ENCODE peak calls at places on chromosomes 2 and 18, in four cellular contexts. D, X, V and A are unnamed samples.

GRCh38 chr2:180519276-180519675 is 461.1 kb upstream of the UBE2E3 start:
- DNase-seq in X (no peak), D (no peak), V (no peak), A (peak; percentile 58)

GRCh38 chr18:6509417-6510198 is 94.9 kb upstream of the L3MBTL4 start:
- DNase-seq in D (no peak), V (peak; percentile 5), X (no peak), A (no peak)

GRCh38 chr2:61044596-61044995 is 21.1 kb upstream of the SANBR start:
- DNase-seq in X (no peak), D (no peak), V (peak; percentile 67), A (peak; percentile 38)

GRCh38 chr2:202327887-202328286 is 48.2 kb upstream of the BMPR2 start:
- DNase-seq in D (no peak), X (no peak), V (no peak), A (peak; percentile 26)

GRCh38 chr18:77151791-77152517 is 19.4 kb upstream of the MBP start:
- DNase-seq in D (no peak), V (no peak), X (no peak), A (no peak)

GRCh38 chr18:40357536-40357935 is 1597.5 kb upstream of the PIK3C3 start:
- DNase-seq in V (no peak), D (no peak), X (no peak), A (peak; percentile 19)

GRCh38 chr2:109164739-109165221 is 35.8 kb downstream of the SH3RF3 start:
- DNase-seq in X (no peak), V (no peak), D (no peak), A (peak; percentile 70)

GRCh38 chr2:234444888-234445287 is 52.0 kb downstream of the ARL4C start:
- DNase-seq in D (peak; percentile 91), V (peak; percentile 81), X (peak; percentile 41), A (peak; percentile 81)

GRCh38 chr18:22363867-22364463 is 53.8 kb downstream of the CTAGE1 start:
- DNase-seq in X (no peak), V (no peak), D (no peak), A (peak; percentile 62)

GRCh38 chr2:101741775-101742520 is 44.4 kb downstream of the MAP4K4 start:
- DNase-seq in D (no peak), V (no peak), X (no peak), A (no peak)

GRCh38 chr2:235666240-235666781 is 172.5 kb downstream of the AGAP1 start:
- DNase-seq in V (peak; percentile 10), X (peak; percentile 70), D (no peak), A (peak; percentile 89)

GRCh38 chr2:230891108-230891507 is 26.4 kb downstream of the ITM2C start:
- DNase-seq in V (no peak), X (no peak), D (peak; percentile 27), A (peak; percentile 26)

GRCh38 chr18:8367217-8367988 is 241.8 kb upstream of the RAB12 start:
- DNase-seq in D (peak; percentile 81), V (peak; percentile 7), X (peak; percentile 53), A (peak; percentile 12)
- H3K4me3 ChIP-seq in D (peak overlapping the region; percentile 62), V (no peak overlapping the region), X (peak overlapping the region; percentile 10), A (peak overlapping the region; percentile 8)

GRCh38 chr2:233185320-233185719 is 66.2 kb upstream of the ATG16L1 start:
- DNase-seq in D (no peak), X (no peak), V (no peak), A (no peak)

GRCh38 chr2:233183869-233184418 is 67.5 kb upstream of the ATG16L1 start:
- DNase-seq in V (no peak), X (no peak), D (no peak), A (no peak)

GRCh38 chr2:233184669-233185068 is 66.8 kb upstream of the ATG16L1 start:
- DNase-seq in V (no peak), D (no peak), X (no peak), A (no peak)

GRCh38 chr2:233186851-233187250 is 64.6 kb upstream of the ATG16L1 start:
- DNase-seq in V (no peak), X (no peak), D (no peak), A (no peak)

GRCh38 chr2:233185963-233186362 is 65.5 kb upstream of the ATG16L1 start:
- DNase-seq in V (peak; percentile 33), D (no peak), X (no peak), A (no peak)
- TF ChIP-seq CTCF in V (no peak), D (no peak), X (no peak), A (no peak)

GRCh38 chr18:66160007-66160406 is 409.2 kb downstream of the CDH7 start:
- DNase-seq in X (no peak), V (no peak), D (no peak), A (no peak)
- H3K4me3 ChIP-seq in X (no peak overlapping the region), V (no peak overlapping the region), D (no peak overlapping the region), A (no peak overlapping the region)

DNA sequence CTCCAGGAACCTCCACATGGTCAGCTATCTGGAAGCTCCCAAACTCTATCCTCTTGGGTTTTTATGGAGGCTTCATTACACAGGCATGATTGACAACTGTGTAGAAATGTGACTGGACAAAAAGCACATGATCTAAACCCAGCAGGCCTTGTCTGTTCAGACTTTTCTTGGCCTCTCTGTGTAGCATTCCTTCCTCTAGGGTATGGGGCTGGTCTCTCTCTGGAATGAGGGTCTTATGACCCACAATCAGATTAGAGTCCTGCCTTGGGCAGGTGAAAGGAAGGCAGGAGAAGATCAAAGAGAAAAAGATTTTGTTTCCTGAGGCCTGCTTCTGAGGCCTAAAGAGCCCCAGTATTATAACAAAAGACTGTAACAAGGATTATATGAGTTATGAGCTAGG is 162.7 kb downstream of the SP3 start:
- DNase-seq in V (no peak), X (no peak), D (no peak), A (no peak)
- TF ChIP-seq CTCF in V (no peak), X (no peak), D (no peak), A (no peak)

GRCh38 chr2:190891370-190891769 is 10.7 kb downstream of the GLS start:
- DNase-seq in D (no peak), X (no peak), V (peak; percentile 45), A (no peak)
- H3K4me3 ChIP-seq in D (no peak overlapping the region), X (no peak overlapping the region), V (peak overlapping the region; percentile 10), A (no peak overlapping the region)

GRCh38 chr2:206502729-206503128 is 59.4 kb downstream of the ADAM23 start:
- DNase-seq in D (no peak), X (no peak), V (no peak), A (no peak)
- TF ChIP-seq CTCF in D (no peak), X (no peak), V (no peak), A (no peak)

DNA sequence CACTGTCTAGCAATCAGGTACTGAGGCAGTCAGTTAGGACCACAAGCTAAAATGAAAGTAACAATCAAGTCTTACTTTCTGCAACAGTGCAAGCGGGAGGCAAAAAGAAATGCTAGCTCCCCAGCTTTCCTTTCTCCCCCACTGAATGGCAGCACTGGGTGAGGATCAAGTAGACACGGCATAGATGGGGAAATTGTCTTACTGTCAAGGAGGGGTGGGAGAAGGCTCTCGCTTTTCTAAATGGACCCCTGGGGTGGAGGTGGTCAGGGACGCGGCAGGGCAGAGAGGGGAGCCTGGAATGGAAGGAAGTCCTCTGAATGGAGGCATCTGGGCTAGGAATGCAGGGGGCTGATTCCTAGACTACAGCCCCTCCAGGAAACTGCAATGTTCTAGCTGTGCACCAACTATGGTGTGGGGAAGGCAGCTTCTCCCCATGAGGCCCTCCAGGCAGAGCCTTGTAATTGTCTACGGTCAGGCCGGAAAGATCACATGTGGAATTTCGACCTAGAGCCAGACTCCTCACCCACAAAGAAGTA is 24.3 kb downstream of the METTL8 start:
- DNase-seq in D (no peak), X (no peak), V (no peak), A (no peak)
- H3K4me3 ChIP-seq in D (peak overlapping the region; percentile 61), X (no peak overlapping the region), V (no peak overlapping the region), A (no peak overlapping the region)

GRCh38 chr2:133884739-133885381 is 316.6 kb upstream of the NCKAP5 start:
- DNase-seq in V (peak; percentile 31), D (no peak), X (no peak), A (peak; percentile 22)
- TF ChIP-seq CTCF in V (no peak), D (no peak), X (no peak), A (peak; percentile 10)